ENCODE peak calls at places on chromosomes 11 and 22, in seven cellular contexts. One of them, this sample, is unnamed.

GRCh38 chr11:18713646-18714442 is 12.1 kb downstream of the IGSF22 start:
- DNase-seq in IMR-90: no peak
- DNase-seq in H1: no peak
- DNase-seq in mesenchymal stem cell: no peak
- DNase-seq in mesendoderm: no peak
- DNase-seq in H9: no peak
- DNase-seq in trophoblast cell: no peak
- DNase-seq in this sample: no peak

GRCh38 chr11:30311189-30311588 is 11.7 kb upstream of the ARL14EP start:
- DNase-seq in trophoblast cell: no peak
- DNase-seq in IMR-90: no peak
- DNase-seq in mesenchymal stem cell: no peak
- DNase-seq in H1: no peak
- DNase-seq in mesendoderm: no peak
- DNase-seq in H9: no peak
- DNase-seq in this sample: no peak

GRCh38 chr11:1241706-1242105 is 18.8 kb downstream of the MUC5B start:
- DNase-seq in H9: no peak
- DNase-seq in H1: no peak
- DNase-seq in mesenchymal stem cell: no peak
- DNase-seq in trophoblast cell: no peak
- DNase-seq in mesendoderm: no peak
- DNase-seq in IMR-90: no peak
- DNase-seq in this sample: no peak

GRCh38 chr11:706957-707816 is 1.2 kb downstream of the EPS8L2 start:
- DNase-seq in IMR-90: no peak
- DNase-seq in H9: peak; percentile 78
- DNase-seq in mesenchymal stem cell: peak; percentile 37
- DNase-seq in mesendoderm: peak; percentile 53
- DNase-seq in trophoblast cell: peak; percentile 76
- DNase-seq in H1: no peak
- DNase-seq in this sample: no peak

GRCh38 chr11:3723014-3723708 is 52.0 kb upstream of the CHRNA10 start:
- DNase-seq in trophoblast cell: peak; percentile 39
- DNase-seq in IMR-90: peak; percentile 99
- DNase-seq in mesendoderm: no peak
- DNase-seq in H1: no peak
- DNase-seq in mesenchymal stem cell: peak; percentile 94
- DNase-seq in H9: no peak
- DNase-seq in this sample: no peak

GRCh38 chr11:75283391-75283931 is 42.9 kb downstream of the TPBGL start:
- DNase-seq in IMR-90: no peak
- DNase-seq in H1: no peak
- DNase-seq in trophoblast cell: no peak
- DNase-seq in mesenchymal stem cell: no peak
- DNase-seq in H9: no peak
- DNase-seq in mesendoderm: peak; percentile 74
- DNase-seq in this sample: no peak

GRCh38 chr11:12794556-12795230 is 120.5 kb downstream of the TEAD1 start:
- DNase-seq in H1: no peak
- DNase-seq in mesenchymal stem cell: no peak
- DNase-seq in H9: no peak
- DNase-seq in mesendoderm: peak; percentile 90
- DNase-seq in trophoblast cell: no peak
- DNase-seq in IMR-90: no peak
- DNase-seq in this sample: no peak

GRCh38 chr11:117523680-117524079 is 196.0 kb downstream of the CEP164 start:
- DNase-seq in trophoblast cell: peak; percentile 74
- DNase-seq in H9: no peak
- DNase-seq in mesendoderm: no peak
- DNase-seq in H1: no peak
- DNase-seq in mesenchymal stem cell: peak; percentile 6
- DNase-seq in IMR-90: peak; percentile 58
- DNase-seq in this sample: no peak

GRCh38 chr11:15707194-15707593 is 592.5 kb downstream of the INSC start:
- DNase-seq in H1: no peak
- DNase-seq in mesenchymal stem cell: no peak
- DNase-seq in mesendoderm: no peak
- DNase-seq in trophoblast cell: no peak
- DNase-seq in H9: no peak
- DNase-seq in IMR-90: no peak
- DNase-seq in this sample: no peak

GRCh38 chr22:38085056-38085455 is 1.1 kb upstream of the SLC16A8 start:
- DNase-seq in H1: no peak
- DNase-seq in IMR-90: no peak
- DNase-seq in trophoblast cell: no peak
- DNase-seq in mesenchymal stem cell: no peak
- DNase-seq in mesendoderm: no peak
- DNase-seq in H9: no peak
- DNase-seq in this sample: no peak

GRCh38 chr22:45946805-45947600 is 30.0 kb downstream of the WNT7B start:
- DNase-seq in mesenchymal stem cell: no peak
- DNase-seq in H9: no peak
- DNase-seq in trophoblast cell: no peak
- DNase-seq in IMR-90: no peak
- DNase-seq in H1: no peak
- DNase-seq in mesendoderm: no peak
- DNase-seq in this sample: no peak

GRCh38 chr11:76408171-76408965 is 27.2 kb downstream of the GVQW3 start:
- DNase-seq in H1: no peak
- DNase-seq in mesenchymal stem cell: peak; percentile 7
- DNase-seq in trophoblast cell: no peak
- DNase-seq in mesendoderm: peak; percentile 57
- DNase-seq in H9: no peak
- DNase-seq in IMR-90: no peak
- DNase-seq in this sample: no peak

GRCh38 chr11:63548178-63548577 is 11.6 kb downstream of the PLAAT4 start:
- DNase-seq in H9: no peak
- DNase-seq in trophoblast cell: no peak
- DNase-seq in mesendoderm: no peak
- DNase-seq in mesenchymal stem cell: no peak
- DNase-seq in IMR-90: no peak
- DNase-seq in H1: no peak
- DNase-seq in this sample: no peak

GRCh38 chr11:133968300-133968699 is 11.5 kb upstream of the IGSF9B start:
- DNase-seq in IMR-90: no peak
- DNase-seq in mesendoderm: peak; percentile 34
- DNase-seq in H9: peak; percentile 59
- DNase-seq in trophoblast cell: no peak
- DNase-seq in mesenchymal stem cell: no peak
- DNase-seq in H1: no peak
- DNase-seq in this sample: peak; percentile 57

GRCh38 chr11:41872458-41872857 is 413.0 kb upstream of the LRRC4C start:
- DNase-seq in trophoblast cell: no peak
- DNase-seq in mesendoderm: peak; percentile 3
- DNase-seq in mesenchymal stem cell: no peak
- DNase-seq in IMR-90: no peak
- DNase-seq in H1: no peak
- DNase-seq in H9: no peak
- DNase-seq in this sample: no peak

GRCh38 chr22:36073476-36073875 is 44.9 kb upstream of the RBFOX2 start:
- DNase-seq in H1: no peak
- DNase-seq in mesenchymal stem cell: peak; percentile 50
- DNase-seq in H9: no peak
- DNase-seq in mesendoderm: no peak
- DNase-seq in trophoblast cell: no peak
- DNase-seq in IMR-90: peak; percentile 43
- DNase-seq in this sample: no peak

GRCh38 chr11:34349882-34350281 is 7.9 kb downstream of the ABTB2 start:
- DNase-seq in mesendoderm: no peak
- DNase-seq in trophoblast cell: no peak
- DNase-seq in IMR-90: peak; percentile 24
- DNase-seq in H1: no peak
- DNase-seq in H9: peak; percentile 18
- DNase-seq in mesenchymal stem cell: peak; percentile 36
- DNase-seq in this sample: no peak

GRCh38 chr11:65491614-65492386 is 7.0 kb upstream of the MALAT1 start:
- DNase-seq in mesenchymal stem cell: peak; percentile 98
- DNase-seq in IMR-90: peak; percentile 98
- DNase-seq in mesendoderm: peak; percentile 93
- DNase-seq in H1: no peak
- DNase-seq in trophoblast cell: peak; percentile 86
- DNase-seq in H9: peak; percentile 82
- DNase-seq in this sample: no peak

GRCh38 chr11:71178076-71178475 is 74.3 kb downstream of the SHANK2 start:
- DNase-seq in H1: no peak
- DNase-seq in mesenchymal stem cell: peak; percentile 18
- DNase-seq in H9: no peak
- DNase-seq in mesendoderm: no peak
- DNase-seq in IMR-90: no peak
- DNase-seq in trophoblast cell: no peak
- DNase-seq in this sample: no peak

GRCh38 chr22:38298312-38299000 is 18.8 kb downstream of the CSNK1E start:
- DNase-seq in mesenchymal stem cell: peak; percentile 62
- DNase-seq in IMR-90: peak; percentile 88
- DNase-seq in trophoblast cell: peak; percentile 99
- DNase-seq in H9: peak; percentile 74
- DNase-seq in H1: no peak
- DNase-seq in mesendoderm: peak; percentile 96
- DNase-seq in this sample: no peak

GRCh38 chr11:126153999-126154398 is 57.5 kb downstream of the RPUSD4 start:
- DNase-seq in mesendoderm: no peak
- DNase-seq in trophoblast cell: no peak
- DNase-seq in IMR-90: peak; percentile 92
- DNase-seq in mesenchymal stem cell: peak; percentile 89
- DNase-seq in H9: no peak
- DNase-seq in H1: no peak
- DNase-seq in this sample: peak; percentile 87

GRCh38 chr22:27210111-27210739 is 552.8 kb downstream of the MIAT start:
- DNase-seq in H9: peak; percentile 21
- DNase-seq in IMR-90: no peak
- DNase-seq in trophoblast cell: no peak
- DNase-seq in mesenchymal stem cell: no peak
- DNase-seq in mesendoderm: no peak
- DNase-seq in H1: no peak
- DNase-seq in this sample: no peak

GRCh38 chr11:11960687-11961086 is 47.7 kb downstream of the DKK3 start:
- DNase-seq in trophoblast cell: no peak
- DNase-seq in IMR-90: no peak
- DNase-seq in H1: no peak
- DNase-seq in H9: no peak
- DNase-seq in mesenchymal stem cell: no peak
- DNase-seq in mesendoderm: peak; percentile 34
- DNase-seq in this sample: no peak

GRCh38 chr11:69734841-69735240 is 31.0 kb upstream of the FGF19 start:
- DNase-seq in trophoblast cell: peak; percentile 69
- DNase-seq in mesenchymal stem cell: no peak
- DNase-seq in IMR-90: no peak
- DNase-seq in H9: no peak
- DNase-seq in mesendoderm: no peak
- DNase-seq in H1: no peak
- DNase-seq in this sample: no peak
- H2BK120ac ChIP-seq in trophoblast cell: peak overlapping the region; percentile 75
- H2BK120ac ChIP-seq in mesenchymal stem cell: no peak overlapping the region
- H2BK120ac ChIP-seq in IMR-90: no peak overlapping the region
- H2BK120ac ChIP-seq in H9: no peak overlapping the region
- H2BK120ac ChIP-seq in mesendoderm: no peak overlapping the region
- H2BK120ac ChIP-seq in H1: no peak overlapping the region
- H2BK120ac ChIP-seq in this sample: no peak overlapping the region

GRCh38 chr11:90531001-90531400 is 308.2 kb upstream of the CHORDC1 start:
- DNase-seq in H9: no peak
- DNase-seq in H1: no peak
- DNase-seq in trophoblast cell: no peak
- DNase-seq in mesendoderm: peak; percentile 90
- DNase-seq in IMR-90: no peak
- DNase-seq in mesenchymal stem cell: no peak
- DNase-seq in this sample: no peak
- H3K4ac ChIP-seq in H9: no peak overlapping the region
- H3K4ac ChIP-seq in H1: no peak overlapping the region
- H3K4ac ChIP-seq in trophoblast cell: no peak overlapping the region
- H3K4ac ChIP-seq in mesendoderm: no peak overlapping the region
- H3K4ac ChIP-seq in IMR-90: no peak overlapping the region
- H3K4ac ChIP-seq in mesenchymal stem cell: no peak overlapping the region
- H3K4ac ChIP-seq in this sample: no peak overlapping the region

DNA sequence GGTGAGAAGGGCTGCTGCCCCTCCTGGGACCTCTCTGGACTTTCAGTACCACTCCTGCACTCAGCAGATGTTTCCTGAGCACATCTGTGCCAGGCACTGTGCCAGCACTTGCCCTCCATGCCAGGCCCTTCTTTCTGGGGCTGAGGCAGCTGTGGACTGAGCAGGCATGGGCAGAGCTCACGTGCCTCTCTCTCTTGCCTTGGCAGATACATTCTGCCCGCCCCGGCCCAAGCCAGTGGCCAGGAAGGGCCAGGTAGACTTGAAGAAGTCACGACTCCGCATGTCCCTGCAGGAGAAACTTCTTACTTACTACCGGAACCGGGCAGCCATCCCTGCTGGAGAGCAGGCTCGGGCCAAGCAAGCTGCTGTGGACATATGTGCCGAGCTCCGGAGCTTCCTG is 8.3 kb upstream of the ATF4 start:
- DNase-seq in mesenchymal stem cell: no peak
- DNase-seq in H1: no peak
- DNase-seq in IMR-90: no peak
- DNase-seq in mesendoderm: no peak
- DNase-seq in H9: no peak
- DNase-seq in trophoblast cell: no peak
- DNase-seq in this sample: no peak
- H2BK120ac ChIP-seq in mesenchymal stem cell: no peak overlapping the region
- H2BK120ac ChIP-seq in H1: no peak overlapping the region
- H2BK120ac ChIP-seq in IMR-90: no peak overlapping the region
- H2BK120ac ChIP-seq in mesendoderm: no peak overlapping the region
- H2BK120ac ChIP-seq in H9: no peak overlapping the region
- H2BK120ac ChIP-seq in trophoblast cell: no peak overlapping the region
- H2BK120ac ChIP-seq in this sample: no peak overlapping the region

GRCh38 chr11:100753562-100753961 is 66.5 kb downstream of the ARHGAP42 start:
- DNase-seq in mesenchymal stem cell: no peak
- DNase-seq in IMR-90: no peak
- DNase-seq in mesendoderm: peak; percentile 91
- DNase-seq in H9: peak; percentile 62
- DNase-seq in H1: no peak
- DNase-seq in trophoblast cell: no peak
- DNase-seq in this sample: no peak

GRCh38 chr11:100759856-100760255 is 72.8 kb downstream of the ARHGAP42 start:
- DNase-seq in trophoblast cell: no peak
- DNase-seq in H9: no peak
- DNase-seq in mesenchymal stem cell: no peak
- DNase-seq in mesendoderm: peak; percentile 60
- DNase-seq in IMR-90: no peak
- DNase-seq in H1: no peak
- DNase-seq in this sample: no peak

GRCh38 chr11:100757636-100758035 is 70.5 kb downstream of the ARHGAP42 start:
- DNase-seq in trophoblast cell: no peak
- DNase-seq in IMR-90: no peak
- DNase-seq in mesendoderm: no peak
- DNase-seq in H1: no peak
- DNase-seq in mesenchymal stem cell: no peak
- DNase-seq in H9: no peak
- DNase-seq in this sample: no peak

GRCh38 chr11:100759106-100759505 is 72.0 kb downstream of the ARHGAP42 start:
- DNase-seq in H1: no peak
- DNase-seq in trophoblast cell: no peak
- DNase-seq in mesenchymal stem cell: no peak
- DNase-seq in IMR-90: no peak
- DNase-seq in H9: no peak
- DNase-seq in mesendoderm: peak; percentile 71
- DNase-seq in this sample: no peak

DNA sequence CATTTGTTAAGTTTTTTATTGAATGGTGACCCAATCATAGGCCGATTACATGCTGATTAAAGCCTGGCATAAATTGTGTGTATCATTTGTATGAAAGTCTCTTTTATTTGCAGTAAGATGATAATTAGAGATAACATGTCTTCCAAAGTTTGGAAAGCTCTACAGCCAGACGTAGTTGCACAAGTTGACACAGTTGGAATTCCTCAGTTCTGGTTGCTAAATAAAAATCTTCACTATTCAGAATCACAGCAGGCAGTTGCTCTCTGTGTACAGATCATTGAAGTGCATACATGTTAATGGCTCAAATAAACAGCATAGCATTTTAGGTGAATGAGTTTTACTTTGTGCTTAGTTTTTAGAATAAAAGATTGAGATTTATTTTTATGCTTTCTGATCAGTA is 69.5 kb downstream of the ARHGAP42 start:
- DNase-seq in trophoblast cell: peak; percentile 50
- DNase-seq in mesendoderm: no peak
- DNase-seq in IMR-90: no peak
- DNase-seq in mesenchymal stem cell: no peak
- DNase-seq in H9: no peak
- DNase-seq in H1: no peak
- DNase-seq in this sample: no peak
- H3K4ac ChIP-seq in trophoblast cell: no peak overlapping the region
- H3K4ac ChIP-seq in mesendoderm: no peak overlapping the region
- H3K4ac ChIP-seq in IMR-90: no peak overlapping the region
- H3K4ac ChIP-seq in mesenchymal stem cell: no peak overlapping the region
- H3K4ac ChIP-seq in H9: no peak overlapping the region
- H3K4ac ChIP-seq in H1: no peak overlapping the region
- H3K4ac ChIP-seq in this sample: no peak overlapping the region